ENCODE peak calls at places on chromosomes 4 and X, in seven cellular contexts. One of them, this sample, is unnamed. For H3K4me1, the result is how much of the 10 kb centered on the place peaks cover.

GRCh38 chr4:175419120-175419774 is 392.8 kb downstream of the GPM6A start:
- DNase-seq in psoas muscle: no peak
- DNase-seq in lower lobe of right lung: no peak
- DNase-seq in SJSA1: peak
- DNase-seq in GM23248: peak
- DNase-seq in neuronal stem cell: no peak
- DNase-seq in heart right ventricle: no peak
- DNase-seq in this sample: no peak

GRCh38 chrX:132119821-132120220 is 8.0 kb downstream of the FRMD7 start:
- DNase-seq in psoas muscle: no peak
- DNase-seq in lower lobe of right lung: no peak
- DNase-seq in SJSA1: no peak
- DNase-seq in GM23248: no peak
- DNase-seq in neuronal stem cell: peak
- DNase-seq in heart right ventricle: no peak
- DNase-seq in this sample: no peak

GRCh38 chr4:150001815-150002214 is 76.4 kb upstream of the DCLK2 start:
- DNase-seq in psoas muscle: no peak
- DNase-seq in lower lobe of right lung: no peak
- DNase-seq in SJSA1: no peak
- DNase-seq in GM23248: peak
- DNase-seq in neuronal stem cell: no peak
- DNase-seq in heart right ventricle: no peak
- DNase-seq in this sample: no peak

GRCh38 chr4:182938213-182938645 is 21.0 kb upstream of the DCTD start:
- DNase-seq in psoas muscle: peak
- DNase-seq in lower lobe of right lung: peak
- DNase-seq in SJSA1: peak
- DNase-seq in GM23248: peak
- DNase-seq in neuronal stem cell: peak
- DNase-seq in heart right ventricle: peak
- DNase-seq in this sample: peak

GRCh38 chr4:3250956-3251690 is 2.2 kb downstream of the MSANTD1 start:
- DNase-seq in psoas muscle: peak
- DNase-seq in lower lobe of right lung: peak
- DNase-seq in SJSA1: no peak
- DNase-seq in GM23248: peak
- DNase-seq in neuronal stem cell: no peak
- DNase-seq in heart right ventricle: no peak
- DNase-seq in this sample: no peak

GRCh38 chr4:35966558-35966957 is 277.8 kb downstream of the ARAP2 start:
- DNase-seq in psoas muscle: no peak
- DNase-seq in lower lobe of right lung: no peak
- DNase-seq in SJSA1: no peak
- DNase-seq in GM23248: no peak
- DNase-seq in neuronal stem cell: no peak
- DNase-seq in heart right ventricle: no peak
- DNase-seq in this sample: no peak

GRCh38 chr4:161428180-161428965 is 735.4 kb downstream of the FSTL5 start:
- DNase-seq in psoas muscle: no peak
- DNase-seq in lower lobe of right lung: no peak
- DNase-seq in SJSA1: no peak
- DNase-seq in GM23248: no peak
- DNase-seq in neuronal stem cell: no peak
- DNase-seq in heart right ventricle: no peak
- DNase-seq in this sample: no peak

GRCh38 chr4:123463869-123464268 is 67.3 kb downstream of the SPRY1 start:
- DNase-seq in psoas muscle: no peak
- DNase-seq in lower lobe of right lung: no peak
- DNase-seq in SJSA1: no peak
- DNase-seq in GM23248: no peak
- DNase-seq in neuronal stem cell: peak
- DNase-seq in heart right ventricle: no peak
- DNase-seq in this sample: no peak

GRCh38 chrX:147565239-147565638 is 346.5 kb upstream of the FMR1 start:
- DNase-seq in psoas muscle: no peak
- DNase-seq in lower lobe of right lung: no peak
- DNase-seq in SJSA1: no peak
- DNase-seq in GM23248: peak
- DNase-seq in neuronal stem cell: no peak
- DNase-seq in heart right ventricle: no peak
- DNase-seq in this sample: no peak

GRCh38 chr4:110033994-110034393 is 121.3 kb downstream of the EGF start:
- DNase-seq in psoas muscle: no peak
- DNase-seq in lower lobe of right lung: no peak
- DNase-seq in SJSA1: no peak
- DNase-seq in GM23248: no peak
- DNase-seq in neuronal stem cell: no peak
- DNase-seq in heart right ventricle: no peak
- DNase-seq in this sample: no peak

GRCh38 chr4:13430834-13431568 is 53.1 kb downstream of the RAB28 start:
- DNase-seq in psoas muscle: no peak
- DNase-seq in lower lobe of right lung: no peak
- DNase-seq in SJSA1: no peak
- DNase-seq in GM23248: no peak
- DNase-seq in neuronal stem cell: no peak
- DNase-seq in heart right ventricle: no peak
- DNase-seq in this sample: no peak

GRCh38 chr4:52173470-52174055 is 122.5 kb downstream of the SPATA18 start:
- DNase-seq in psoas muscle: peak
- DNase-seq in lower lobe of right lung: no peak
- DNase-seq in SJSA1: no peak
- DNase-seq in GM23248: peak
- DNase-seq in neuronal stem cell: no peak
- DNase-seq in heart right ventricle: peak
- DNase-seq in this sample: peak

GRCh38 chr4:21806991-21807390 is 141.6 kb downstream of the KCNIP4 start:
- DNase-seq in psoas muscle: no peak
- DNase-seq in lower lobe of right lung: no peak
- DNase-seq in SJSA1: no peak
- DNase-seq in GM23248: no peak
- DNase-seq in neuronal stem cell: no peak
- DNase-seq in heart right ventricle: no peak
- DNase-seq in this sample: no peak

GRCh38 chrX:117990438-117990837 is 126.2 kb downstream of the KLHL13 start:
- DNase-seq in psoas muscle: no peak
- DNase-seq in lower lobe of right lung: no peak
- DNase-seq in SJSA1: no peak
- DNase-seq in GM23248: no peak
- DNase-seq in neuronal stem cell: no peak
- DNase-seq in heart right ventricle: no peak
- DNase-seq in this sample: no peak

GRCh38 chr4:188021548-188022249 is 26.1 kb downstream of the ZFP42 start:
- DNase-seq in psoas muscle: no peak
- DNase-seq in lower lobe of right lung: no peak
- DNase-seq in SJSA1: no peak
- DNase-seq in GM23248: no peak
- DNase-seq in neuronal stem cell: no peak
- DNase-seq in heart right ventricle: no peak
- DNase-seq in this sample: no peak

GRCh38 chrX:45598841-45599240 is 398.2 kb upstream of the DIPK2B start:
- DNase-seq in psoas muscle: no peak
- DNase-seq in lower lobe of right lung: no peak
- DNase-seq in SJSA1: no peak
- DNase-seq in GM23248: peak
- DNase-seq in neuronal stem cell: no peak
- DNase-seq in heart right ventricle: no peak
- DNase-seq in this sample: no peak

GRCh38 chrX:26789751-26790150 is 573.8 kb downstream of the MAGEB5 start:
- DNase-seq in psoas muscle: no peak
- DNase-seq in lower lobe of right lung: no peak
- DNase-seq in SJSA1: no peak
- DNase-seq in GM23248: no peak
- DNase-seq in neuronal stem cell: no peak
- DNase-seq in heart right ventricle: no peak
- DNase-seq in this sample: no peak

GRCh38 chr4:186669735-186670134 is 53.9 kb downstream of the FAT1 start:
- DNase-seq in psoas muscle: no peak
- DNase-seq in lower lobe of right lung: no peak
- DNase-seq in SJSA1: no peak
- DNase-seq in GM23248: no peak
- DNase-seq in neuronal stem cell: no peak
- DNase-seq in heart right ventricle: no peak
- DNase-seq in this sample: no peak

GRCh38 chr4:122831515-122832196 is 5.0 kb downstream of the FGF2 start:
- DNase-seq in psoas muscle: no peak
- DNase-seq in lower lobe of right lung: no peak
- DNase-seq in SJSA1: no peak
- DNase-seq in GM23248: peak
- DNase-seq in neuronal stem cell: no peak
- DNase-seq in heart right ventricle: no peak
- DNase-seq in this sample: no peak

GRCh38 chrX:132837126-132837525 is 121.3 kb downstream of the HS6ST2 start:
- DNase-seq in psoas muscle: no peak
- DNase-seq in lower lobe of right lung: no peak
- DNase-seq in SJSA1: no peak
- DNase-seq in GM23248: peak
- DNase-seq in neuronal stem cell: no peak
- DNase-seq in heart right ventricle: no peak
- DNase-seq in this sample: no peak

GRCh38 chrX:39670281-39670680 is 427.5 kb downstream of the BCOR start:
- DNase-seq in psoas muscle: no peak
- DNase-seq in lower lobe of right lung: no peak
- DNase-seq in SJSA1: no peak
- DNase-seq in GM23248: peak
- DNase-seq in neuronal stem cell: no peak
- DNase-seq in heart right ventricle: no peak
- DNase-seq in this sample: no peak

GRCh38 chr4:921830-922331 is 10.2 kb downstream of the GAK start:
- DNase-seq in psoas muscle: no peak
- DNase-seq in lower lobe of right lung: peak
- DNase-seq in SJSA1: no peak
- DNase-seq in GM23248: no peak
- DNase-seq in neuronal stem cell: no peak
- DNase-seq in heart right ventricle: no peak
- DNase-seq in this sample: no peak

GRCh38 chr4:88189418-88189738 is 30.9 kb upstream of the ABCG2 start:
- DNase-seq in psoas muscle: no peak
- DNase-seq in lower lobe of right lung: no peak
- DNase-seq in SJSA1: no peak
- DNase-seq in GM23248: no peak
- DNase-seq in neuronal stem cell: no peak
- DNase-seq in heart right ventricle: no peak
- DNase-seq in this sample: no peak
- H3K27ac ChIP-seq in psoas muscle: no peak
- H3K27ac ChIP-seq in lower lobe of right lung: no peak
- H3K27ac ChIP-seq in SJSA1: no peak
- H3K27ac ChIP-seq in GM23248: no peak
- H3K27ac ChIP-seq in neuronal stem cell: no peak
- H3K27ac ChIP-seq in heart right ventricle: no peak
- H3K27ac ChIP-seq in this sample: no peak

DNA sequence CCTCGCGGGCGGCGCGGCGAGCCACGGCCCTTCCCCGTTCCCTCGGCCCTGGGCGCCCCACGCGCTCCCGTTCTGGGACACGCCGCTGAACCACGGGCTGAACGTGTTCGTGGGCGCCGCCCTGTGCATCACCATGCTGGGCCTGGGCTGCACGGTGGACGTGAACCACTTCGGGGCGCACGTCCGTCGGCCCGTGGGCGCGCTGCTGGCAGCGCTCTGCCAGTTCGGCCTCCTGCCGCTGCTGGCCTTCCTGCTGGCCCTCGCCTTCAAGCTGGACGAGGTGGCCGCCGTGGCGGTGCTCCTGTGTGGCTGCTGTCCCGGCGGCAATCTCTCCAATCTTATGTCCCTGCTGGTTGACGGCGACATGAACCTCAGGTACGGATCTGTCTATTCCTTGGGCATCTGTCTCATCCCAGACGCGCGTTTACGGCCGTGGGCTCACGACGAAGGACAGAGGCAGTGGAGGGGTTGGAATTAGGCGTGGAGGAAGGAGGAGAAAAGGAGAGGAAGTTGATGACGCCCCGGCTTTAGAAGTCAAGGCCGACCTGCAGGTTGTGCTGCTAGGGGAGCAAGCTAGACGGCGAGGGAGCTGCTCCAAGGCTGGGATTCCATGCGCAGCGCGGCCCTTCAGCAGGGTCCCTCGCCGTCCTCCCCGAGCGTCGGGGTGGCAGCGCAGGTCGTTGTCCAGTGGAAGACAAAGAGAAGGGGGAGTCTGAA is 792 bp downstream of the SLC10A4 start:
- DNase-seq in psoas muscle: peak
- DNase-seq in lower lobe of right lung: peak
- DNase-seq in SJSA1: no peak
- DNase-seq in GM23248: peak
- DNase-seq in neuronal stem cell: no peak
- DNase-seq in heart right ventricle: no peak
- DNase-seq in this sample: no peak
- H3K4me3 ChIP-seq in psoas muscle: peak
- H3K4me3 ChIP-seq in lower lobe of right lung: peak
- H3K4me3 ChIP-seq in SJSA1: peak
- H3K4me3 ChIP-seq in GM23248: no peak
- H3K4me3 ChIP-seq in neuronal stem cell: peak
- H3K4me3 ChIP-seq in heart right ventricle: peak
- H3K4me3 ChIP-seq in this sample: peak

GRCh38 chr4:120085705-120086104 is 19.1 kb upstream of the MAD2L1 start:
- DNase-seq in psoas muscle: no peak
- DNase-seq in lower lobe of right lung: no peak
- DNase-seq in SJSA1: no peak
- DNase-seq in GM23248: peak
- DNase-seq in neuronal stem cell: no peak
- DNase-seq in heart right ventricle: no peak
- DNase-seq in this sample: no peak
- H3K4me1 ChIP-seq in psoas muscle: under half
- H3K4me1 ChIP-seq in lower lobe of right lung: under half
- H3K4me1 ChIP-seq in SJSA1: under half
- H3K4me1 ChIP-seq in GM23248: under half
- H3K4me1 ChIP-seq in neuronal stem cell: under half
- H3K4me1 ChIP-seq in heart right ventricle: under half
- H3K4me1 ChIP-seq in this sample: under half

GRCh38 chr4:145420595-145421214 is 60.9 kb upstream of the SMAD1 start:
- DNase-seq in psoas muscle: no peak
- DNase-seq in lower lobe of right lung: no peak
- DNase-seq in SJSA1: no peak
- DNase-seq in GM23248: no peak
- DNase-seq in neuronal stem cell: no peak
- DNase-seq in heart right ventricle: no peak
- DNase-seq in this sample: peak
- H3K27ac ChIP-seq in psoas muscle: no peak
- H3K27ac ChIP-seq in lower lobe of right lung: no peak
- H3K27ac ChIP-seq in SJSA1: no peak
- H3K27ac ChIP-seq in GM23248: no peak
- H3K27ac ChIP-seq in neuronal stem cell: no peak
- H3K27ac ChIP-seq in heart right ventricle: no peak
- H3K27ac ChIP-seq in this sample: no peak

This sample was measured in cardiac muscle cell.